ENCODE peak calls at places on chromosomes 3 and 15, in eight cellular contexts. F is lower leg skin, J is heart left ventricle, S is ovary, E is endothelial cell of umbilical vein, Q is transverse colon, H is esophagus muscularis mucosa, C is right lobe of liver. O is an unnamed sample.

GRCh38 chr15:67067161-67067853 is 1.9 kb downstream of the SMAD3 start:
- DNase-seq in F (no peak), J (no peak), S (peak), E (peak), Q (no peak), H (no peak), C (no peak), O (no peak)

GRCh38 chr3:116423365-116423764 is 21.9 kb downstream of the LSAMP start:
- DNase-seq in F (no peak), J (no peak), S (no peak), E (no peak), Q (no peak), H (no peak), C (no peak), O (no peak)

GRCh38 chr15:83462953-83463433 is 15.9 kb downstream of the SH3GL3 start:
- DNase-seq in F (no peak), J (no peak), S (no peak), E (no peak), Q (no peak), H (no peak), C (no peak), O (no peak)

GRCh38 chr15:85943825-85944224 is 135.8 kb upstream of the AGBL1 start:
- DNase-seq in F (no peak), J (no peak), S (no peak), E (no peak), Q (no peak), H (no peak), C (no peak), O (no peak)

GRCh38 chr15:61186905-61187865 is 41.9 kb downstream of the RORA start:
- DNase-seq in F (no peak), J (peak), S (no peak), E (peak), Q (peak), H (no peak), C (peak), O (no peak)

GRCh38 chr15:31133890-31134289 is 32.4 kb upstream of the TRPM1 start:
- DNase-seq in F (no peak), J (no peak), S (no peak), E (no peak), Q (no peak), H (peak), C (no peak), O (no peak)

GRCh38 chr3:45885979-45886711 is at the start of gene CCR9:
- DNase-seq in F (no peak), J (no peak), S (no peak), E (no peak), Q (no peak), H (no peak), C (no peak), O (no peak)

GRCh38 chr3:72234394-72234793 is 449.4 kb upstream of the PROK2 start:
- DNase-seq in F (no peak), J (no peak), S (peak), E (no peak), Q (no peak), H (no peak), C (no peak), O (no peak)

GRCh38 chr3:98855811-98856400 is 45.6 kb downstream of the DCBLD2 start:
- DNase-seq in F (no peak), J (no peak), S (no peak), E (peak), Q (no peak), H (no peak), C (no peak), O (peak)

GRCh38 chr3:150232992-150233451 is 175.1 kb upstream of the TSC22D2 start:
- DNase-seq in F (no peak), J (peak), S (no peak), E (peak), Q (no peak), H (no peak), C (no peak), O (no peak)

GRCh38 chr3:193149998-193150397 is 91.0 kb upstream of the PLAAT1 start:
- DNase-seq in F (no peak), J (no peak), S (no peak), E (no peak), Q (no peak), H (no peak), C (no peak), O (no peak)

GRCh38 chr15:82737975-82738374 is 28.3 kb upstream of the AP3B2 start:
- DNase-seq in F (no peak), J (no peak), S (no peak), E (no peak), Q (no peak), H (no peak), C (no peak), O (no peak)

GRCh38 chr3:72738752-72739520 is 109.3 kb downstream of the SHQ1 start:
- DNase-seq in F (no peak), J (peak), S (peak), E (peak), Q (peak), H (no peak), C (peak), O (no peak)

GRCh38 chr3:194787650-194788049 is 102.0 kb downstream of the FAM43A start:
- DNase-seq in F (no peak), J (no peak), S (no peak), E (no peak), Q (no peak), H (no peak), C (no peak), O (no peak)

GRCh38 chr3:112555535-112556170 is 6.1 kb downstream of the ATG3 start:
- DNase-seq in F (no peak), J (no peak), S (no peak), E (peak), Q (no peak), H (no peak), C (no peak), O (no peak)

GRCh38 chr15:48466825-48467224 is 135.6 kb downstream of the DUT start:
- DNase-seq in F (no peak), J (no peak), S (no peak), E (no peak), Q (no peak), H (no peak), C (no peak), O (no peak)

GRCh38 chr15:77627067-77627466 is 5.6 kb downstream of the LINGO1 start:
- DNase-seq in F (no peak), J (no peak), S (no peak), E (no peak), Q (no peak), H (no peak), C (no peak), O (no peak)

GRCh38 chr3:151171145-151171544 is 31.9 kb downstream of the GPR171 start:
- DNase-seq in F (peak), J (peak), S (no peak), E (no peak), Q (peak), H (no peak), C (no peak), O (no peak)

GRCh38 chr3:134829716-134830115 is 34.7 kb downstream of the EPHB1 start:
- DNase-seq in F (no peak), J (no peak), S (no peak), E (no peak), Q (no peak), H (no peak), C (no peak), O (no peak)

GRCh38 chr3:48338635-48339034 is 5.2 kb upstream of the SPINK8 start:
- DNase-seq in F (no peak), J (no peak), S (no peak), E (no peak), Q (no peak), H (no peak), C (no peak), O (no peak)

GRCh38 chr3:126998728-126999127 is 15.8 kb downstream of the PLXNA1 start:
- DNase-seq in F (no peak), J (no peak), S (no peak), E (no peak), Q (peak), H (no peak), C (no peak), O (no peak)

GRCh38 chr15:27238209-27238608 is 267.2 kb downstream of the GABRG3 start:
- DNase-seq in F (no peak), J (no peak), S (no peak), E (no peak), Q (no peak), H (no peak), C (no peak), O (no peak)

GRCh38 chr3:99637041-99637380 is 1.4 kb upstream of the COL8A1 start:
- DNase-seq in F (no peak), J (no peak), S (no peak), E (peak), Q (no peak), H (no peak), C (no peak), O (no peak)

GRCh38 chr3:193040836-193041672 is 123.4 kb upstream of the MB21D2 start:
- DNase-seq in F (no peak), J (no peak), S (no peak), E (peak), Q (no peak), H (peak), C (no peak), O (no peak)

GRCh38 chr3:49377483-49377882 is 19.3 kb upstream of the GPX1 start:
- DNase-seq in F (no peak), J (no peak), S (no peak), E (no peak), Q (no peak), H (no peak), C (no peak), O (no peak)

GRCh38 chr15:25057574-25057973 is 102.8 kb downstream of the SNRPN start:
- DNase-seq in F (no peak), J (no peak), S (no peak), E (no peak), Q (no peak), H (no peak), C (no peak), O (no peak)

GRCh38 chr15:86855307-86855706 is 775.6 kb downstream of the AGBL1 start:
- DNase-seq in F (no peak), J (no peak), S (no peak), E (no peak), Q (no peak), H (no peak), C (no peak), O (no peak)

DNA sequence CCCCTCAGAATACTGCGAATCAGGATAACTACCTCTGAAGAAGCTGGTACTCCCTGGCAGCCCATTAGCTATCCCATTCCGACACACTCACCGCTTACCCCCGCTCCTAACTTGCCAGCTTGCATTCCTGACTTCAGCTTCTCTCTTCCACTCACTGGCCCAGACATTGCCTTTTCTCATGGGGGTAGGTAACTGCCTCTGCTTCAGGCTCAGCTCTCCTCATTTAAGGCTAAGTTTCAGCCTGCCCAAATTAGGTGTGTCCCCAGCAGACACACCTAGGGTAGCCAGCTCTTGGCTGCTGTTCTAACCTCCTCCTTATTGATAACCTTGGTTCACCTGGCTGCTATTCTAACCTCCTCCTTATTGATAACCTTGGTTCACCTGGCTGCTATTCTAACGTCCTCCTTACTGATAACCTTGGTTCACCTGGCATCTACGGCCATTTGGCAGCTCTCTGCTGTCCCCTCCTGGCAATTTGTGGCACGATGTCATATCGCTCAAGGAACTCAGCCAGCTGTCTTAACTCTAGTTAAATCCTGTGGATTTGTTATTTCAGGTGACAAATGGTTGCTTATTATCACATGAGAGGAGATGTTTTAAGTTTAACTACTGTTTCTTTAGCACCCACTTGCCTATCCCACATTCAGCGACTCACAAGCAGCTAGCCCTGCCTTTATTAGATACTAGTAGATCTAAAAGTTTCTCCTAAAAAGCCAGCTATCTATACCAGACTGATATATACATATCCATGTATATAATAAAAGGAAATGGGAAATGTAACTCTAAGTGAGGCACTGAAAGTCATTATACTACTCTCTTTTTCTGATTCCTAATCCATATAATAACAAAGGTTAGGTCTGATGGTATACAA is 106.5 kb upstream of the ACP3 start:
- DNase-seq in F (no peak), J (no peak), S (no peak), E (peak), Q (peak), H (no peak), C (no peak), O (no peak)
- TF ChIP-seq POLR2A in F (no peak), J (no peak), S (no peak), E (no peak), Q (no peak), H (no peak), C (no peak), O (no peak)

GRCh38 chr15:73991726-73992593 is at the start of gene STOML1:
- DNase-seq in F (peak), J (peak), S (peak), E (peak), Q (peak), H (peak), C (peak), O (peak)
- TF ChIP-seq POLR2A in F (no peak), J (peak), S (peak), E (peak), Q (peak), H (peak), C (peak), O (peak)

GRCh38 chr15:99565281-99566156 is at the start of gene MEF2A:
- DNase-seq in F (peak), J (peak), S (peak), E (peak), Q (peak), H (peak), C (peak), O (peak)
- TF ChIP-seq POLR2A in F (peak), J (peak), S (peak), E (peak), Q (peak), H (peak), C (peak), O (peak)

GRCh38 chr15:64355559-64356442 is at the start of gene CSNK1G1:
- DNase-seq in F (peak), J (peak), S (peak), E (peak), Q (peak), H (peak), C (peak), O (peak)
- TF ChIP-seq POLR2A in F (no peak), J (peak), S (no peak), E (peak), Q (peak), H (no peak), C (peak), O (peak)

GRCh38 chr15:41827290-41827879 is 507 bp upstream of the JMJD7 start:
- DNase-seq in F (no peak), J (peak), S (peak), E (peak), Q (peak), H (no peak), C (peak), O (no peak)

GRCh38 chr15:41828747-41829270 is 917 bp downstream of the JMJD7 start:
- DNase-seq in F (no peak), J (no peak), S (no peak), E (peak), Q (no peak), H (no peak), C (no peak), O (no peak)

GRCh38 chr15:41829959-41830646 is 2.2 kb downstream of the JMJD7 start:
- DNase-seq in F (no peak), J (no peak), S (no peak), E (no peak), Q (no peak), H (no peak), C (no peak), O (no peak)

GRCh38 chr15:41825572-41826535 is 2.0 kb upstream of the JMJD7 start:
- DNase-seq in F (no peak), J (no peak), S (no peak), E (no peak), Q (no peak), H (no peak), C (no peak), O (no peak)

GRCh38 chr15:41827880-41828746 is at the start of gene JMJD7:
- DNase-seq in F (peak), J (peak), S (peak), E (peak), Q (peak), H (peak), C (peak), O (peak)
- TF ChIP-seq POLR2A in F (no peak), J (peak), S (peak), E (peak), Q (peak), H (peak), C (peak), O (peak)

GRCh38 chr3:133506215-133506901 is 67.1 kb upstream of the CDV3 start:
- DNase-seq in F (no peak), J (no peak), S (no peak), E (peak), Q (peak), H (peak), C (peak), O (no peak)
- TF ChIP-seq POLR2A in F (no peak), J (no peak), S (no peak), E (no peak), Q (no peak), H (no peak), C (no peak), O (no peak)

GRCh38 chr3:24521306-24522154 is 26.9 kb upstream of the THRB start:
- DNase-seq in F (peak), J (peak), S (peak), E (peak), Q (peak), H (no peak), C (peak), O (no peak)
- TF ChIP-seq POLR2A in F (no peak), J (no peak), S (no peak), E (no peak), Q (peak), H (no peak), C (no peak), O (no peak)

GRCh38 chr15:62571072-62571471 is 406.0 kb upstream of the C2CD4B start:
- DNase-seq in F (no peak), J (no peak), S (no peak), E (no peak), Q (no peak), H (no peak), C (no peak), O (no peak)
- TF ChIP-seq POLR2A in F (no peak), J (no peak), S (no peak), E (no peak), Q (no peak), H (no peak), C (no peak), O (no peak)

O was measured in H54.